ENCODE peak calls at places on chromosomes 13 and 19, in six cellular contexts. I is GM12891; B is LHCN-M2; W is GM13976; N is CD4-positive, alpha-beta T cell; V is stimulated activated CD4-positive, alpha-beta T cell treated with anti-CD3 and anti-CD28 coated beads, Interleukin-1b, Interleukin-23, amount 100 ng/mL, for 1 hour. E is an unnamed sample.
A peak's percentile ranks its signal among the peaks of the same experiment; 100 is the strongest.

GRCh38 chr19:14048439-14049153 is 13.3 kb downstream of the PALM3 start:
- DNase-seq in I (peak; percentile 71), B (no peak), W (peak; percentile 80), N (peak; percentile 73), V (peak; percentile 57), E (peak; percentile 54)

GRCh38 chr19:16914421-16914820 is 25.6 kb downstream of the F2RL3 start:
- DNase-seq in I (no peak), B (no peak), W (no peak), N (no peak), V (no peak), E (no peak)

GRCh38 chr13:23999411-23999810 is 102.1 kb upstream of the C1QTNF9B start:
- DNase-seq in I (no peak), B (no peak), W (no peak), N (no peak), V (no peak), E (no peak)

GRCh38 chr19:34120846-34121639 is 51.3 kb upstream of the LSM14A start:
- DNase-seq in I (peak; percentile 42), B (peak; percentile 41), W (peak; percentile 71), N (peak; percentile 35), V (no peak), E (peak; percentile 60)

GRCh38 chr19:35114656-35115537 is 726 bp upstream of the FXYD3 start:
- DNase-seq in I (peak; percentile 82), B (peak; percentile 30), W (peak; percentile 89), N (peak; percentile 65), V (peak; percentile 27), E (peak; percentile 69)

GRCh38 chr19:55459950-55460657 is 1.3 kb downstream of the ISOC2 start:
- DNase-seq in I (no peak), B (no peak), W (no peak), N (no peak), V (no peak), E (no peak)

GRCh38 chr19:28020631-28021315 is 1192.2 kb downstream of the UQCRFS1 start:
- DNase-seq in I (no peak), B (no peak), W (no peak), N (no peak), V (no peak), E (no peak)

GRCh38 chr19:54262470-54262869 is 5.4 kb upstream of the LILRB5 start:
- DNase-seq in I (no peak), B (no peak), W (no peak), N (no peak), V (no peak), E (no peak)

GRCh38 chr19:18321729-18322091 is 1.2 kb downstream of the LSM4 start:
- DNase-seq in I (no peak), B (peak; percentile 27), W (no peak), N (no peak), V (no peak), E (peak; percentile 68)

GRCh38 chr19:27793128-27793643 is 1419.8 kb downstream of the UQCRFS1 start:
- DNase-seq in I (peak; percentile 32), B (peak; percentile 84), W (peak; percentile 76), N (peak; percentile 14), V (no peak), E (peak; percentile 91)

GRCh38 chr19:4521170-4521887 is 3.0 kb upstream of the PLIN4 start:
- DNase-seq in I (no peak), B (no peak), W (no peak), N (no peak), V (no peak), E (no peak)

GRCh38 chr19:3024509-3024869 is 4.6 kb downstream of the TLE2 start:
- DNase-seq in I (no peak), B (no peak), W (no peak), N (no peak), V (no peak), E (no peak)

GRCh38 chr13:56755181-56755580 is 385.5 kb upstream of the PRR20A start:
- DNase-seq in I (no peak), B (no peak), W (no peak), N (no peak), V (no peak), E (no peak)

GRCh38 chr13:104436555-104436954 is 1370.3 kb upstream of the SLC10A2 start:
- DNase-seq in I (no peak), B (no peak), W (no peak), N (no peak), V (no peak), E (no peak)

GRCh38 chr13:113724780-113725315 is 34.2 kb upstream of the TMEM255B start:
- DNase-seq in I (peak; percentile 83), B (peak; percentile 55), W (peak; percentile 87), N (peak; percentile 78), V (peak; percentile 84), E (peak; percentile 69)

GRCh38 chr19:29812080-29812880 is 489 bp downstream of the CCNE1 start:
- DNase-seq in I (no peak), B (no peak), W (no peak), N (no peak), V (no peak), E (peak; percentile 23)

GRCh38 chr13:49733181-49733951 is 42.1 kb upstream of the EBPL start:
- DNase-seq in I (no peak), B (no peak), W (no peak), N (no peak), V (no peak), E (no peak)

GRCh38 chr19:48660854-48661731 is 11.7 kb downstream of the NTN5 start:
- DNase-seq in I (peak; percentile 98), B (peak; percentile 94), W (peak; percentile 98), N (peak; percentile 64), V (no peak), E (peak; percentile 94)

GRCh38 chr13:113532156-113532806 is 41.8 kb upstream of the DCUN1D2 start:
- DNase-seq in I (no peak), B (no peak), W (no peak), N (no peak), V (no peak), E (no peak)

GRCh38 chr19:47447470-47448359 is 24.0 kb downstream of the SLC8A2 start:
- DNase-seq in I (no peak), B (peak; percentile 19), W (no peak), N (peak; percentile 28), V (no peak), E (peak; percentile 41)

GRCh38 chr19:35166100-35167063 is 11.8 kb downstream of the FXYD5 start:
- DNase-seq in I (no peak), B (no peak), W (no peak), N (no peak), V (no peak), E (no peak)

GRCh38 chr13:26759907-26760834 is at the start of gene GPR12:
- DNase-seq in I (no peak), B (peak; percentile 2), W (no peak), N (no peak), V (no peak), E (no peak)

GRCh38 chr13:29922281-29922821 is 71.9 kb upstream of the UBL3 start:
- DNase-seq in I (no peak), B (peak; percentile 65), W (no peak), N (no peak), V (no peak), E (no peak)

GRCh38 chr13:51154029-51154555 is 43.0 kb upstream of the C13orf42 start:
- DNase-seq in I (no peak), B (peak; percentile 44), W (no peak), N (no peak), V (no peak), E (no peak)

GRCh38 chr19:35766571-35767104 is 8.7 kb downstream of the PROSER3 start:
- DNase-seq in I (no peak), B (no peak), W (no peak), N (no peak), V (no peak), E (no peak)

E was measured in GM12865.